ENCODE peak calls at places on chromosomes 12 and 14, in six cellular contexts. One of them, this sample, is unnamed.

GRCh38 chr12:102960766-102961487 is 3.5 kb downstream of the ASCL1 start:
- DNase-seq in prostate gland: no peak
- DNase-seq in neuronal stem cell: no peak
- DNase-seq in right cardiac atrium: no peak
- DNase-seq in lower lobe of right lung: no peak
- DNase-seq in cardiac muscle cell: peak; percentile 21
- DNase-seq in this sample: no peak

GRCh38 chr14:71638523-71639196 is 293.6 kb upstream of the RGS6 start:
- DNase-seq in neuronal stem cell: no peak
- DNase-seq in cardiac muscle cell: no peak
- DNase-seq in prostate gland: no peak
- DNase-seq in right cardiac atrium: no peak
- DNase-seq in lower lobe of right lung: no peak
- DNase-seq in this sample: no peak

GRCh38 chr12:124422142-124422569 is 127.3 kb downstream of the RFLNA start:
- DNase-seq in neuronal stem cell: no peak
- DNase-seq in right cardiac atrium: peak; percentile 75
- DNase-seq in lower lobe of right lung: peak; percentile 74
- DNase-seq in cardiac muscle cell: no peak
- DNase-seq in prostate gland: peak; percentile 85
- DNase-seq in this sample: no peak

GRCh38 chr12:49276304-49277290 is 11.7 kb downstream of the TUBA1C start:
- DNase-seq in prostate gland: no peak
- DNase-seq in lower lobe of right lung: peak; percentile 1
- DNase-seq in neuronal stem cell: no peak
- DNase-seq in cardiac muscle cell: no peak
- DNase-seq in right cardiac atrium: no peak
- DNase-seq in this sample: no peak

GRCh38 chr14:81589381-81590065 is 55.9 kb upstream of the SEL1L start:
- DNase-seq in right cardiac atrium: no peak
- DNase-seq in neuronal stem cell: no peak
- DNase-seq in lower lobe of right lung: no peak
- DNase-seq in prostate gland: no peak
- DNase-seq in cardiac muscle cell: no peak
- DNase-seq in this sample: no peak

GRCh38 chr12:61037792-61038191 is 1222.4 kb upstream of the USP15 start:
- DNase-seq in cardiac muscle cell: no peak
- DNase-seq in right cardiac atrium: no peak
- DNase-seq in prostate gland: no peak
- DNase-seq in neuronal stem cell: no peak
- DNase-seq in lower lobe of right lung: no peak
- DNase-seq in this sample: no peak

GRCh38 chr12:99600388-99600787 is 47.2 kb upstream of the GARIN6 start:
- DNase-seq in cardiac muscle cell: no peak
- DNase-seq in right cardiac atrium: no peak
- DNase-seq in prostate gland: no peak
- DNase-seq in neuronal stem cell: no peak
- DNase-seq in lower lobe of right lung: no peak
- DNase-seq in this sample: no peak

GRCh38 chr14:75487155-75487671 is 35.1 kb upstream of the BATF start:
- DNase-seq in prostate gland: no peak
- DNase-seq in right cardiac atrium: no peak
- DNase-seq in lower lobe of right lung: no peak
- DNase-seq in neuronal stem cell: no peak
- DNase-seq in cardiac muscle cell: no peak
- DNase-seq in this sample: no peak

GRCh38 chr12:65881965-65882413 is 57.7 kb downstream of the HMGA2 start:
- DNase-seq in lower lobe of right lung: peak; percentile 79
- DNase-seq in cardiac muscle cell: peak; percentile 31
- DNase-seq in right cardiac atrium: peak; percentile 95
- DNase-seq in neuronal stem cell: no peak
- DNase-seq in prostate gland: peak; percentile 50
- DNase-seq in this sample: peak; percentile 87

DNA sequence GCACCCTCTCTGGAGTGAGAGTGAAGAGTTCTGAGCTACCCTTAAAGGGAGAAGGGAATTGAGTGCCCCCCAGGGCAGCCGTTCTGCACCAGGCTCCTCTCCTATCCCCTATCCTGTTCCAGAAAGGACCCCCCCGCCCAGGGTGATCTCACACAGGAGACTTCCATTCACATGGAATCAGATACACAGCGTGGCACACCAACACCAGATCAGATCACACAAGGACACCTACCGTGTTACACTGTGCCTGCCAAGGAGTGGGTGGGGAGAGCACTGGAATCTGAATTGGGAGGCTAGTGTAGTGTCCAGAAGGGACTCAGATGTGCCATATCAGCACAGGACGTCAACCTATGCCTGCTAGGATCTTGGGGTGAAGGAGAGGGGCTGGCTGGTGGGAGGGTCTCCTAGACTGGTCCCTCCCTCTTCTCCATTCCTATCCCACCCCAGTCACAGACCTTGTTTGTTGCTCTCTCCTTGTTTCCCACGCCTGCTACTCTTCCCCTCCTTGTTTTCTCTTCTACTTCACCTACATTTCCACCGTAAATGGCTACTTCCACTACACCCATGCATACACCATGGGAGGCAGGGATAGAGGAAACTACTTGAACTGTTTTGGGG is 2.3 kb downstream of the PTMS start:
- DNase-seq in neuronal stem cell: no peak
- DNase-seq in prostate gland: peak; percentile 52
- DNase-seq in lower lobe of right lung: no peak
- DNase-seq in cardiac muscle cell: no peak
- DNase-seq in right cardiac atrium: peak; percentile 61
- DNase-seq in this sample: no peak
- H3K27ac ChIP-seq in neuronal stem cell: peak overlapping the region; percentile 96
- H3K27ac ChIP-seq in prostate gland: peak overlapping the region; percentile 92
- H3K27ac ChIP-seq in lower lobe of right lung: peak overlapping the region; percentile 84
- H3K27ac ChIP-seq in cardiac muscle cell: peak overlapping the region; percentile 95
- H3K27ac ChIP-seq in right cardiac atrium: no peak overlapping the region
- H3K27ac ChIP-seq in this sample: peak overlapping the region; percentile 21

GRCh38 chr12:27015730-27016076 is 1.5 kb upstream of the TM7SF3 start:
- DNase-seq in right cardiac atrium: no peak
- DNase-seq in lower lobe of right lung: no peak
- DNase-seq in neuronal stem cell: no peak
- DNase-seq in prostate gland: no peak
- DNase-seq in cardiac muscle cell: peak; percentile 28
- DNase-seq in this sample: no peak
- H3K27ac ChIP-seq in right cardiac atrium: no peak overlapping the region
- H3K27ac ChIP-seq in lower lobe of right lung: peak overlapping the region; percentile 95
- H3K27ac ChIP-seq in neuronal stem cell: no peak overlapping the region
- H3K27ac ChIP-seq in prostate gland: no peak overlapping the region
- H3K27ac ChIP-seq in cardiac muscle cell: no peak overlapping the region
- H3K27ac ChIP-seq in this sample: no peak overlapping the region

GRCh38 chr12:46907791-46908190 is 82.0 kb upstream of the SLC38A4 start:
- DNase-seq in cardiac muscle cell: no peak
- DNase-seq in right cardiac atrium: no peak
- DNase-seq in neuronal stem cell: no peak
- DNase-seq in prostate gland: no peak
- DNase-seq in lower lobe of right lung: no peak
- DNase-seq in this sample: no peak
- H3K27ac ChIP-seq in cardiac muscle cell: no peak overlapping the region
- H3K27ac ChIP-seq in right cardiac atrium: no peak overlapping the region
- H3K27ac ChIP-seq in neuronal stem cell: no peak overlapping the region
- H3K27ac ChIP-seq in prostate gland: no peak overlapping the region
- H3K27ac ChIP-seq in lower lobe of right lung: no peak overlapping the region
- H3K27ac ChIP-seq in this sample: no peak overlapping the region

DNA sequence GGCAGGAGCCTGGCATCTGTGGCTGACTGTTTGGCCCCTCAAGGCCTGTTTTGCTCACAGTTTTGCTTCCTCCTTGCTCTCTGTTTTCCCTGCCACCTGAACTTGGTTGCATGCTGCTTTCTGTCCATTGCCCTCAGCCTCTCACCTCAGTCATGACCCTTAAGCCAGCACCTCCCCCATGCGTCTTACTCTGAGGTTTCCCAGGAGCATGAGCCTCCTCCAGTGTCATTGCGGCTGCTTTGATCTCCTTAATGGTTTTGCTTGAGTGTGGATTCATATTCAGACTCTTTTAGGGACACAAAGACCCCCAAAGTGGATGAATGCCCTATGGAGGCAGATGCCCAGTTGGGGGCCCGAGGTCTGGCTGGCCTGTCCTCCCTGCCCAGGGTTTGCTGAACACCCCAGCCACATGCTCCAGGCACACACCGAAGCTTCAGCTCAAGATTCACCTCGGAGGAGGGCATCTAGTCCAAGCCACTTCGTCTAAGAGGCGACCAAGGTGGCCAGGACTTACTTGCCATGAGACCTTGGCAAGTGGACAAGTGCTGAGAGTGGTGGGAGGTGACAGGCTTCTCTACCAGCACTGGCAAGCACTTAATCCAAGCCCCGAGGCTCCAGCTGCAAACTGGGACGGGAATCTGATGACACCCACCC is 95.4 kb upstream of the DIO3 start:
- DNase-seq in prostate gland: no peak
- DNase-seq in right cardiac atrium: no peak
- DNase-seq in lower lobe of right lung: no peak
- DNase-seq in cardiac muscle cell: no peak
- DNase-seq in neuronal stem cell: no peak
- DNase-seq in this sample: no peak
- H3K27ac ChIP-seq in prostate gland: no peak overlapping the region
- H3K27ac ChIP-seq in right cardiac atrium: no peak overlapping the region
- H3K27ac ChIP-seq in lower lobe of right lung: no peak overlapping the region
- H3K27ac ChIP-seq in cardiac muscle cell: no peak overlapping the region
- H3K27ac ChIP-seq in neuronal stem cell: no peak overlapping the region
- H3K27ac ChIP-seq in this sample: no peak overlapping the region

GRCh38 chr14:91327201-91327600 is 82.7 kb upstream of the GPR68 start:
- DNase-seq in cardiac muscle cell: no peak
- DNase-seq in right cardiac atrium: no peak
- DNase-seq in neuronal stem cell: no peak
- DNase-seq in lower lobe of right lung: no peak
- DNase-seq in prostate gland: no peak
- DNase-seq in this sample: no peak

GRCh38 chr14:91326514-91326832 is 82.0 kb upstream of the GPR68 start:
- DNase-seq in neuronal stem cell: no peak
- DNase-seq in cardiac muscle cell: no peak
- DNase-seq in right cardiac atrium: no peak
- DNase-seq in lower lobe of right lung: no peak
- DNase-seq in prostate gland: no peak
- DNase-seq in this sample: no peak

GRCh38 chr14:91324606-91324950 is 80.1 kb upstream of the GPR68 start:
- DNase-seq in cardiac muscle cell: no peak
- DNase-seq in lower lobe of right lung: no peak
- DNase-seq in neuronal stem cell: no peak
- DNase-seq in prostate gland: no peak
- DNase-seq in right cardiac atrium: no peak
- DNase-seq in this sample: peak; percentile 73

GRCh38 chr14:91323671-91324605 is 79.4 kb upstream of the GPR68 start:
- DNase-seq in prostate gland: peak; percentile 85
- DNase-seq in cardiac muscle cell: peak; percentile 64
- DNase-seq in lower lobe of right lung: peak; percentile 92
- DNase-seq in right cardiac atrium: peak; percentile 95
- DNase-seq in neuronal stem cell: peak; percentile 73
- DNase-seq in this sample: peak; percentile 95

DNA sequence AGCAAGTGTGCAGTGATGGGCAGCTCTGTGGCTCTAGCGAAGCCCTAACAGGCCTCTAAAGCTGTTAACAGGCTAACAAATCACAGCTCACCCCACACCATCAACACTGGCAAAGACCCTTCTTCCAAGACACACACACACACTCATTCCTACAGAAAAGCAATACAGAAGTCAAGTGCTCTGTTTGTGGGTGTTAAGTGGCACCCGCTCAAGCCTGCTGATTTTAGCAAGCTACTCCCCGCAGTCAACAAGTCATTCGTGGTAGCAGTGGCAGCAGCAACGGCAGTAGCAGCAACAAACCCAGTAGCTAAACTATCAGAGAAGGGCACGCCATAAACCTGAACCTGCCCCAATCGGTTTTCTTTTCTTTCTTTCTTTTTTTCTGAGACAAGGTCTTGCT is 80.7 kb upstream of the GPR68 start:
- DNase-seq in right cardiac atrium: no peak
- DNase-seq in lower lobe of right lung: no peak
- DNase-seq in prostate gland: no peak
- DNase-seq in neuronal stem cell: no peak
- DNase-seq in cardiac muscle cell: peak; percentile 95
- DNase-seq in this sample: no peak
- H3K27ac ChIP-seq in right cardiac atrium: no peak overlapping the region
- H3K27ac ChIP-seq in lower lobe of right lung: peak overlapping the region; percentile 73
- H3K27ac ChIP-seq in prostate gland: no peak overlapping the region
- H3K27ac ChIP-seq in neuronal stem cell: peak overlapping the region; percentile 22
- H3K27ac ChIP-seq in cardiac muscle cell: no peak overlapping the region
- H3K27ac ChIP-seq in this sample: no peak overlapping the region

GRCh38 chr12:44851586-44851985 is 24.5 kb downstream of the NELL2 start:
- DNase-seq in cardiac muscle cell: no peak
- DNase-seq in right cardiac atrium: no peak
- DNase-seq in prostate gland: no peak
- DNase-seq in neuronal stem cell: no peak
- DNase-seq in lower lobe of right lung: no peak
- DNase-seq in this sample: no peak

GRCh38 chr12:44847403-44847802 is 28.7 kb downstream of the NELL2 start:
- DNase-seq in lower lobe of right lung: no peak
- DNase-seq in right cardiac atrium: no peak
- DNase-seq in neuronal stem cell: no peak
- DNase-seq in cardiac muscle cell: no peak
- DNase-seq in prostate gland: no peak
- DNase-seq in this sample: no peak

GRCh38 chr12:44846826-44847225 is 29.3 kb downstream of the NELL2 start:
- DNase-seq in right cardiac atrium: no peak
- DNase-seq in cardiac muscle cell: no peak
- DNase-seq in neuronal stem cell: no peak
- DNase-seq in lower lobe of right lung: no peak
- DNase-seq in prostate gland: no peak
- DNase-seq in this sample: no peak

GRCh38 chr12:44848771-44849085 is 27.4 kb downstream of the NELL2 start:
- DNase-seq in lower lobe of right lung: no peak
- DNase-seq in neuronal stem cell: no peak
- DNase-seq in prostate gland: no peak
- DNase-seq in right cardiac atrium: no peak
- DNase-seq in cardiac muscle cell: no peak
- DNase-seq in this sample: no peak

DNA sequence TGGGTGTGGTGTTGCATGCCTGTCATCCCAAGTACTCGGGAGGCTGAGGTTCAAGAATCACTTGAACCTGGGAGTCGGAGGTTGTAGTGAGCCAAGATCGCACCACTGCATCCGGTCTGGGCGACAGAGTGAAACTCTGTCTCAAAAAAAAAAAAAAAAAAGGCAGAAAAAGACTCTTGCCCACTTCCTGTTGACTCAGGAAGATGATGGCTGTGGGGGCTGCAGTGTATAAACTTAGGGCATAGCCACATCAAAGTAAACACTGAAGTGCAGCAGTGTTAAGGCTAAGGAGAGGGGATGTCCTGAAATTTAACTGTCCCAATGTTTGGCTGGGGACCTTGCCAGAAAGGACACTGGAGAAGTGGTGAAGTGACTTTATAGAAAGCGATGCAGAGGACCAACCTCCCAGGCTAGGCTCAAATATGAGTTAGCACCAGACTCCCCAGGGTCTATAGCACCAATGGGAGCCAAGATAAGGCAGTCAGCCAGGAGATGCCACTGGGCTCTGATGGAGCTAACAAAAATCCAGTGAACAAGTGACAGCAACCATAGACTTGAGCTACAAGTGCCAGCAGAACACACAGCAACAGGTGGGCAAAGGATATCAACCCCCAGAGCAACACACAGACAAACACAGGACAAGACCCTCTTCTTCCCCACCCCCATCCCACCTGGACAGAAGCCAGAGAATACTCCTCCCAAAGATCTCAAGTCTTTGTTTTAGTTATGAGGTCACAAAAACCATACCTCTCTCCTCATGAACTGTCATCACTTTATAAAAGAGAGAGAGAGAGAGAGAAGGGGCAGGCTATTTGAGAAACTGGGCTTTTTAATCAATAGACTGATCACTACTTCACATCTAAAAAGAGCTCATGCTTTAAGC is 28.0 kb downstream of the NELL2 start:
- DNase-seq in lower lobe of right lung: no peak
- DNase-seq in right cardiac atrium: no peak
- DNase-seq in prostate gland: no peak
- DNase-seq in cardiac muscle cell: no peak
- DNase-seq in neuronal stem cell: no peak
- DNase-seq in this sample: no peak
- H3K27ac ChIP-seq in lower lobe of right lung: no peak overlapping the region
- H3K27ac ChIP-seq in right cardiac atrium: no peak overlapping the region
- H3K27ac ChIP-seq in prostate gland: no peak overlapping the region
- H3K27ac ChIP-seq in cardiac muscle cell: no peak overlapping the region
- H3K27ac ChIP-seq in neuronal stem cell: no peak overlapping the region
- H3K27ac ChIP-seq in this sample: no peak overlapping the region

This sample was measured in aorta.